ENCODE peak calls at places on chromosomes 7 and 10, in five cellular contexts. Y is GM23338, K is AG10803, M is tibial artery, S is IMR-90. E is an unnamed sample.

GRCh38 chr10:110498087-110498981 is 627 bp downstream of the DUSP5 start:
- DNase-seq in Y (peak; percentile 58), K (peak; percentile 70), M (peak; percentile 74), S (peak; percentile 48), E (peak; percentile 69)

GRCh38 chr10:104349623-104350142 is 4.0 kb upstream of the CFAP58 start:
- DNase-seq in Y (peak; percentile 68), K (peak; percentile 68), M (no peak), S (peak; percentile 68), E (no peak)

GRCh38 chr7:147765301-147765700 is 825.3 kb upstream of the C7orf33 start:
- DNase-seq in Y (no peak), K (no peak), M (no peak), S (no peak), E (no peak)

GRCh38 chr10:70381491-70382421 is 669 bp downstream of the LRRC20 start:
- DNase-seq in Y (peak; percentile 75), K (no peak), M (peak; percentile 72), S (peak; percentile 13), E (peak; percentile 57)

GRCh38 chr7:115352375-115352774 is 430.5 kb downstream of the MDFIC start:
- DNase-seq in Y (no peak), K (peak; percentile 78), M (no peak), S (peak; percentile 91), E (no peak)

GRCh38 chr10:43693602-43694001 is 44.9 kb upstream of the ZNF32 start:
- DNase-seq in Y (no peak), K (no peak), M (no peak), S (peak; percentile 66), E (no peak)

GRCh38 chr7:127706766-127707165 is 54.8 kb downstream of the SND1 start:
- DNase-seq in Y (no peak), K (peak; percentile 41), M (no peak), S (no peak), E (no peak)

GRCh38 chr7:73899731-73900142 is 38.8 kb downstream of the TMEM270 start:
- DNase-seq in Y (no peak), K (peak; percentile 97), M (peak; percentile 97), S (peak; percentile 77), E (no peak)

GRCh38 chr7:35657125-35657524 is 37.8 kb downstream of the HERPUD2 start:
- DNase-seq in Y (no peak), K (no peak), M (no peak), S (no peak), E (no peak)

GRCh38 chr7:79882916-79883315 is 251.7 kb upstream of the GNAI1 start:
- DNase-seq in Y (no peak), K (no peak), M (no peak), S (no peak), E (no peak)

GRCh38 chr10:76618171-76618570 is 1019.4 kb downstream of the KCNMA1 start:
- DNase-seq in Y (no peak), K (no peak), M (no peak), S (no peak), E (no peak)

GRCh38 chr10:35433851-35434426 is 97.6 kb downstream of the CCNY start:
- DNase-seq in Y (no peak), K (peak; percentile 87), M (no peak), S (peak; percentile 63), E (no peak)

GRCh38 chr7:151051108-151051507 is 2.8 kb downstream of the ASIC3 start:
- DNase-seq in Y (peak; percentile 95), K (peak; percentile 66), M (no peak), S (peak; percentile 77), E (peak; percentile 85)

GRCh38 chr10:1089017-1089689 is 33.0 kb downstream of the WDR37 start:
- DNase-seq in Y (no peak), K (no peak), M (no peak), S (no peak), E (no peak)
- TF ChIP-seq CTCF in Y (no peak), K (no peak), M (no peak), S (no peak), E (no peak)

DNA sequence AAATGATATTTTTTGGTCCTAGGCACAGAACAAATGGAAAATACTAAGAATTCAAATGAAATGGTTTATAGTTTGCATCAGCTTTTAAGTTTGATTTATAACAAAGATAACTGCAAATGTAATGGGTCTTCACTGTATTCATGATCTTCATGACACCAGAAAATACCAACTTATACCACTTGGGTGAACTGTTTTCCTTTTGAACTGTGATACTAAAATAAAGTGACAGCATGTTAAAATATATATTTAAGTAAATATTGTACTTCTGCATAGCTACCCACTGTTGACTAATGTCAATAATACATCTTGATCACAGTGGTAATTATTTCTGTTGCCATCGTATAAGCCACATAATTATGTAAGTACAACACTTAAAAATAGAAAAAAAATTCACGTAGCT is 442.0 kb upstream of the ANKRD30A start:
- DNase-seq in Y (no peak), K (no peak), M (no peak), S (no peak), E (no peak)
- TF ChIP-seq CTCF in Y (no peak), K (no peak), M (no peak), S (no peak), E (no peak)

GRCh38 chr10:132219486-132219885 is 32.7 kb downstream of the DPYSL4 start:
- DNase-seq in Y (no peak), K (no peak), M (no peak), S (no peak), E (no peak)
- TF ChIP-seq CTCF in Y (peak; percentile 23), K (no peak), M (no peak), S (peak; percentile 11), E (no peak)

GRCh38 chr10:106582291-106582690 is 582.2 kb downstream of the SORCS1 start:
- DNase-seq in Y (no peak), K (no peak), M (no peak), S (peak; percentile 34), E (no peak)

GRCh38 chr10:106573106-106573505 is 591.4 kb downstream of the SORCS1 start:
- DNase-seq in Y (no peak), K (peak; percentile 65), M (no peak), S (peak; percentile 69), E (no peak)

GRCh38 chr10:106576534-106576933 is 588.0 kb downstream of the SORCS1 start:
- DNase-seq in Y (no peak), K (no peak), M (no peak), S (no peak), E (no peak)

GRCh38 chr10:106577756-106578155 is 586.8 kb downstream of the SORCS1 start:
- DNase-seq in Y (no peak), K (no peak), M (no peak), S (no peak), E (no peak)

DNA sequence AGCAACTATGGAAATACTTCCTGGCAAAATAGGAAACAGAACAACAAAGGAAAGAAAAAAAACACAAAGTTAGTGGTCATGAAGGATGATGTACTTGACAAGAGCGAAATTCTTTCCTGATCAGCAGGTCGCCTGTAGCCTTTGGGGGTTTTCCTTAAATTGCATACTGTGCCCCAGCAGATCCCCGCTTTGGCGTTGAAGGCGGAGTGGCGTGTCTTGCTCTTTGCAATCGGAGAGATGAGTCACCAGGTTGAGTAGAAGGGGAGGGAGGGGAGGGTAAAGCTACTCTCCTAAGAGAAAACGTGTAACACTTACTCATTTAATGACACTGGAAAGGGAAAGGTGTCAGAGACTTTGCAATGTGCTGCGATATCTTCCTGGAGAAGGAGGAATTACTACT is 587.2 kb downstream of the SORCS1 start:
- DNase-seq in Y (peak; percentile 62), K (no peak), M (no peak), S (peak; percentile 31), E (no peak)
- TF ChIP-seq CTCF in Y (no peak), K (no peak), M (no peak), S (no peak), E (no peak)

GRCh38 chr7:141920281-141920680 is 4.1 kb downstream of the OR9A4 start:
- DNase-seq in Y (no peak), K (no peak), M (no peak), S (no peak), E (no peak)
- TF ChIP-seq CTCF in Y (no peak), K (no peak), M (no peak), S (no peak), E (no peak)

DNA sequence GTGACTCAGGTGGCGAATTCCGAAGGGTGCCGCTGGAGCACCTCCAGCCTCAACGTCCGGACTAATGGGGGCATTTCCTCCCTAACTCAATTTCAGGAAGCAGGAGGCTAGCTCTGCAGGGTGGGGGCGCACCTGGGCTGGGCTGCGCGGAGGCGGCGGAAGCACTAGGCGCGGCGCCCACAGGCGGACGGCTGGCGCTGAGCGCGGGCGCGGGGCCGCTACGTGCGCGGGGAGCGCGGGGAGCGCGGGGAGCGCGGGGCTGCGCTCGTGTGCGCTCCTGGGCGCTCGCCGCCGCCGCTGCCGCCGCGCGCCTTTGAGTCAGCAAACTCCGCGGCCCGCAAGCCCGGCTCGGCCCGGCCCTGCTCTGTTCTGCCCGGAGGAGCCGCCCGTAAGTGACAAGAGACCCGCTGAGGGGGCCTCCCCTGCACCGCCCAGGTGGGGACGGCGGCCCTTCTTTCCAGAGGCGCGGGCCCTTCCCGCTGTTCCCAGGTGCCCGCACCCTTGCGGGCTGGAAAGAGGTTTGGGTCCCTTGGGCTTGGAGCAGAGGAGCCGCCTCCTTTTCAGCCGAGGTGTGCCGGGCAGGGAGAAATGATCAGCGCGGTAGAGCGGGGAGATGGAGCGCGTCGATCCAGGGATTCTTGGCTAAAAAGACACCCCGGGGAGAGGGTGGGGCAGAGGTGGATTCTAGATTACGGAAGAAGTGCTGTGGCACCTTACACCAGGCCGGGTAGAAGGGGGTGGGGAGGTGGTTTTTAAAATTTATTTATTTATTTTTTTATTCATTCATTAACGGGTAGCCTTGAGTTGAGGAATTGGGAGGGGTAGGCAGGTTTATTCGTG is at the start of gene SNX10:
- DNase-seq in Y (peak; percentile 85), K (no peak), M (no peak), S (no peak), E (peak; percentile 34)
- TF ChIP-seq CTCF in Y (peak; percentile 34), K (no peak), M (no peak), S (no peak), E (no peak)

GRCh38 chr10:13520194-13520593 is 8.6 kb downstream of the BEND7 start:
- DNase-seq in Y (no peak), K (no peak), M (no peak), S (no peak), E (no peak)

GRCh38 chr10:13515467-13515866 is 13.3 kb downstream of the BEND7 start:
- DNase-seq in Y (no peak), K (no peak), M (no peak), S (no peak), E (no peak)

GRCh38 chr10:13516176-13516575 is 12.6 kb downstream of the BEND7 start:
- DNase-seq in Y (no peak), K (no peak), M (no peak), S (no peak), E (no peak)

GRCh38 chr10:13517675-13518074 is 11.1 kb downstream of the BEND7 start:
- DNase-seq in Y (no peak), K (no peak), M (no peak), S (no peak), E (no peak)

DNA sequence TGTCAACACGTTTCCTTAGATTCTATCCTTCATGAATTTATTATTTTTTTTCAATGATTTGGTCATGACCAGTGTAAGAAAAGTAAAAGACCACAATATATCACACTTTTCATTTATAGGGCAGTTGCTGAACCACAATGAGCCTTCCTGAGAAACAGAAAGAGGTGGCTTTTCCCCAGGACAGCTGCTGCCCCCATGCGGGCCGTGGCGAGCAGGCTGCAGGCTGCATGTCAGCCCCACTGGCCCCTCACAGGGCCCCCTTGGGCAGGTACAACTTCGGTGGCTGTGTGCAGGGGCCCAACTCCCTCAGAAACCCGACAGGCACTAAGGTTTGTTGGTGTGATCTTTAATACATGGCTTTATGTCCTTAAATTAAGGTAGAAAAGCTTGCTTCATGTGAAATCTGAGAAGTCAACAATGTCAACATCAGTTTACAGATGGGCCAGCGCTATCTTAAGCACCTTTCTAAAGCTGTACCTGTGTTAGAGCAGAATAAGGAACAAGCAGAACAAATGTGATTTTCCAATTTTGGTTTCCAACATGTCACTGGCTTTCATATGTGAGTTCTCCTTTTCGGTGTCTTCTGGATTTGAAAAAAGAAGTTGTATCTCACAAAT is 10.6 kb downstream of the BEND7 start:
- DNase-seq in Y (peak; percentile 74), K (no peak), M (no peak), S (peak; percentile 22), E (no peak)
- TF ChIP-seq CTCF in Y (peak; percentile 67), K (no peak), M (no peak), S (peak; percentile 47), E (no peak)

E was measured in mesothelial cell of epicardium.